ENCODE peak calls at places on chromosomes 13 and 19, in six cellular contexts. W, G, E, P, X and K are unnamed samples.

GRCh38 chr19:4795400-4795799 is 3.9 kb downstream of the FEM1A start:
- DNase-seq in P (no peak), E (peak), G (no peak), X (peak), W (no peak), K (no peak)

GRCh38 chr13:112204881-112205327 is 138.0 kb downstream of the SOX1 start:
- DNase-seq in E (no peak), P (no peak), W (no peak), X (no peak), G (no peak), K (no peak)

GRCh38 chr13:53254495-53254894 is 225.9 kb downstream of the OLFM4 start:
- DNase-seq in X (no peak), W (no peak), P (no peak), G (no peak), E (no peak), K (no peak)

GRCh38 chr19:57403737-57404537 is 7.0 kb upstream of the ZNF17 start:
- DNase-seq in X (no peak), W (no peak), P (no peak), E (no peak), G (no peak), K (no peak)

GRCh38 chr13:114229486-114229885 is 5.2 kb upstream of the CDC16 start:
- DNase-seq in G (no peak), X (no peak), P (no peak), E (no peak), W (no peak), K (no peak)

GRCh38 chr19:4987286-4987685 is 18.4 kb downstream of the KDM4B start:
- DNase-seq in X (no peak), P (no peak), E (no peak), G (no peak), W (no peak), K (no peak)

GRCh38 chr13:59320021-59320420 is 843.7 kb downstream of the DIAPH3 start:
- DNase-seq in G (no peak), X (no peak), W (no peak), E (no peak), P (no peak), K (no peak)

GRCh38 chr13:49681837-49682236 is 9.4 kb downstream of the EBPL start:
- DNase-seq in W (no peak), X (peak), P (no peak), E (peak), G (no peak), K (peak)

GRCh38 chr19:39407644-39408391 is 1.2 kb downstream of the ZFP36 start:
- DNase-seq in G (no peak), W (peak), X (no peak), E (peak), P (peak), K (peak)

GRCh38 chr13:97310809-97311436 is 88.8 kb downstream of the MBNL2 start:
- DNase-seq in W (no peak), X (no peak), P (no peak), G (no peak), E (no peak), K (no peak)

GRCh38 chr13:28494537-28494860 is 429 bp downstream of the FLT1 start:
- DNase-seq in E (peak), W (no peak), X (no peak), P (peak), G (peak), K (peak)

GRCh38 chr13:32790731-32791130 is 204.5 kb downstream of the PDS5B start:
- DNase-seq in W (no peak), E (no peak), G (peak), P (no peak), X (no peak), K (no peak)

GRCh38 chr13:77213644-77214043 is 113.2 kb downstream of the MYCBP2 start:
- DNase-seq in E (peak), G (no peak), X (no peak), P (no peak), W (no peak), K (peak)

GRCh38 chr13:99663908-99664307 is 162.6 kb downstream of the TM9SF2 start:
- DNase-seq in E (no peak), W (no peak), X (no peak), G (no peak), P (no peak), K (no peak)

GRCh38 chr13:54593504-54593903 is 1564.9 kb downstream of the OLFM4 start:
- DNase-seq in X (no peak), P (no peak), W (no peak), G (no peak), E (no peak), K (no peak)